ENCODE peak calls at places on chromosomes 12 and 14, in seven cellular contexts. E is heart right ventricle, T is spleen, B is GM23338, X is WTC11, N is suprapubic skin, R is endothelial cell. L is an unnamed sample.

GRCh38 chr12:14618990-14619389 is 51.3 kb upstream of the PLBD1 start:
- DNase-seq in E (no peak), T (no peak), B (peak), X (no peak), N (no peak), R (no peak), L (peak)

GRCh38 chr12:52130695-52131094 is 51.2 kb downstream of the SMIM41 start:
- DNase-seq in E (no peak), T (peak), B (peak), X (no peak), N (peak), R (no peak), L (no peak)

GRCh38 chr14:72409047-72409446 is 476.8 kb downstream of the RGS6 start:
- DNase-seq in E (no peak), T (no peak), B (no peak), X (no peak), N (no peak), R (no peak), L (no peak)

GRCh38 chr12:94644622-94645021 is 5.7 kb downstream of the TMCC3 start:
- DNase-seq in E (no peak), T (no peak), B (no peak), X (no peak), N (no peak), R (no peak), L (peak)

GRCh38 chr14:29814153-29815057 is 113.2 kb downstream of the PRKD1 start:
- DNase-seq in E (peak), T (no peak), B (no peak), X (no peak), N (no peak), R (no peak), L (peak)

GRCh38 chr14:105694961-105695360 is 168.6 kb downstream of the TMEM121 start:
- DNase-seq in E (no peak), T (no peak), B (no peak), X (no peak), N (no peak), R (no peak), L (no peak)

GRCh38 chr12:104006929-104007328 is 41.3 kb downstream of the TDG start:
- DNase-seq in E (no peak), T (no peak), B (no peak), X (no peak), N (no peak), R (no peak), L (no peak)

GRCh38 chr12:613996-614726 is 49.1 kb downstream of the NINJ2 start:
- DNase-seq in E (peak), T (no peak), B (peak), X (peak), N (no peak), R (no peak), L (no peak)

GRCh38 chr12:106648736-106649135 is 65.9 kb downstream of the RFX4 start:
- DNase-seq in E (no peak), T (no peak), B (no peak), X (no peak), N (no peak), R (no peak), L (no peak)

GRCh38 chr12:71849109-71849851 is 9.7 kb downstream of the TBC1D15 start:
- DNase-seq in E (no peak), T (no peak), B (no peak), X (no peak), N (no peak), R (no peak), L (no peak)

GRCh38 chr12:71848212-71848611 is 8.7 kb downstream of the TBC1D15 start:
- DNase-seq in E (no peak), T (no peak), B (no peak), X (no peak), N (no peak), R (no peak), L (no peak)

DNA sequence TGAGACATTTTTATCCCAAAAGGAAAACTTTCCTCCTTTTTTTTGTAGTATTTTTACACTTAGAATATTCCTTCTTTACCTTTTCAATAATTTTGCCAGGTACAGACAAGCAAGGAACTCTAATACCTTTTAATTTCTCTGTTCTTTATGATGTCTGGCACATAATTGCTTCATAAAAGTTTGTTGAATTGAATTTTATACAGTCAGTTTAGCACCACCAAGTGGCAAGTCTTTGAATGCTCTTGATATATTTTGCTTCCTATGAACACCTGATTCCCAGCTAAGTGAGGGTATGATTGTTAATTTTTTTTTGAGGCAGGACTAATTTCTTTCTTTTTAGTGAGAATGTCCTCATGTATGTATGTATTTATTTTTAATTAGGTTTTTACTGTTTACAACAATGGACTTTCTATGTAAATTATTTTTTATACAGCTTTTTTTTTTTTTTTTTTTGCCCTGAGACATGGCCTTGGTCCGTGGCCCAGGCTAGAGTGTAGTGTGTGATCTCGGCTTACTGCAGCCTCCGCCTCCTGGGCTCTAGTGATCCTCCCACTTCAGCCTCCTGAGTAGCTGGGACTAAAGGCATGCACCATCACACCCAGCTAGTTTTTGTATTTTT is 6.9 kb downstream of the TBC1D15 start:
- DNase-seq in E (no peak), T (no peak), B (peak), X (no peak), N (no peak), R (no peak), L (no peak)
- TF ChIP-seq CTCF in E (peak), T (peak), B (peak), X (peak), N (peak), R (no peak), L (peak)

DNA sequence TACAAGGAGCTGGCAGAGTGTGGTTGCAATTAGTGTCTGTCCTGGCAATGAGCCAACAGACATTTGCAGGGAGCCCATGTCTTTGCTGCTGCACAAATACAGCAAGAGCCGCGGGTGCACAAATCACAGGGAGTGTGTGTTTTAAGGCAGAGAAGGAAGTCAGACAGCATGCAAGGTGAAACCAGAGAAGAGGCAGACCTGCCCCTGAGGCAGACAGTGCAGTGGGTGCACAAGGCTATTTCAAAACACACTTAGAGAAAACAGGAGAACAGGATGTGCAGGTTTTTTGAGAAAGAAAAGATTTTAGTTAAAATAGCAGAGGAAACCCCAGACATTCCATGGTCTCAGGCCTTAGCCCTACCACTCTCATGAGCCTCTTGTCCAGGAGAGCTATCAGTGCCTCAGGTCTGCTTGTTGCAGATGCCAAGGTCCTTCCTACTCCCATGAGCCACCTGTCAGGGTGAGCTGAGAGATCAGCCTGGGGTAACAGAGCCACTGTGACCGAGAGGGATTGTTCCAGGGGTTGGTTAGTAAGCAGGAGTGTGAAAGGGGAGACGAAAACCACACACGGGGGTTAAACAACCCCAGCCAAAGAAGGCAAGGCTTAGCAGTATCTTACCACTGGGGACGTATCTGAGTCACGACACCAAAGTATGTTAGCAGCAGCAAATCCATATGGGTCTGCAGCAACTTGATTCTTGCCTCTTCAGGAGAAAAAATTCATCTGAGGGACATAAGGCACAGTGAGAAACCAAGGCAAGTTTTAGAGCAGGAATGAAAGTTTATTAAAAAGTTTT is 78.1 kb downstream of the C14orf132 start:
- DNase-seq in E (no peak), T (no peak), B (no peak), X (no peak), N (no peak), R (no peak), L (no peak)
- TF ChIP-seq CTCF in E (no peak), T (no peak), B (no peak), X (no peak), N (no peak), R (no peak), L (no peak)

DNA sequence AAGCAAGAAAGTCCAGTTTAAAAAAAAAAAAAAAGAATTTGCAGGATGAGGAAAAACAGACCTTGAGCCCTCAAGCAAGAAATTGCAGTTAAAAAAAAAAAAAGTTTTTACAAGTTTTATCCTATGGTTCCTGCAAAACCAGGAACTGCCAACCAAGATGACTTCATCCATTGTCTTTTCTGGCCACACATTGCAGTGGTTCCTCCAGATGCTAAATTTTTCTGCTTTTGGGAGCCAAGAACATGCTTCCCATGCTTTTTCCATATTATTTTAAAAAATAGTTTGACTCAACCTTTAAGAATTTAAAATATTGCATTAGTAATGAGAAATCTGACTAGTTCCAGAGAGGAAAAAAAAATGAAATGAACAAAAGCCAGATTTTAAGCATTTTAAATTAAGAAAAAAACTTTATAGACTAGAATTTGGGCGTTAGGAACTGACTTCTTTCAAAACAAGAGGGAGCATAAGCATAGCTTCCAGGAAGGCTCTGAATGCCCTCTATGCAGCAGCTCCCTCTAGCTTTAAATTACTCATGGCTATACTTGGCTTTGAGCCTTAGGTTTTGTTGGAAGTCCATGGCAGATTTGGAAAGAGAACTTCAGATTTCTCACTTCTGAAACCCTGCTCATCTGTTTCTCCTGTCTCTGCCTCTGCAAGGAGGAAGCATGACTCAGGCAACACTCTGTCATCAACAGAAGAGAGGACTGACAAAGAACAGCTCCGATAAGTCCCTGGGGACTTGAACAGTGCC is 124.5 kb downstream of the GPR65 start:
- DNase-seq in E (no peak), T (no peak), B (peak), X (no peak), N (no peak), R (no peak), L (peak)
- TF ChIP-seq CTCF in E (no peak), T (no peak), B (peak), X (no peak), N (no peak), R (no peak), L (no peak)

GRCh38 chr12:24527102-24527501 is 421.8 kb downstream of the BCAT1 start:
- DNase-seq in E (no peak), T (no peak), B (no peak), X (no peak), N (no peak), R (no peak), L (no peak)
- TF ChIP-seq CTCF in E (no peak), T (no peak), B (no peak), X (no peak), N (no peak), R (no peak), L (no peak)

GRCh38 chr12:114676142-114676741 is 7.7 kb downstream of the TBX3 start:
- DNase-seq in E (no peak), T (no peak), B (peak), X (no peak), N (no peak), R (no peak), L (no peak)
- TF ChIP-seq CTCF in E (no peak), T (no peak), B (no peak), X (no peak), N (no peak), R (no peak), L (no peak)

DNA sequence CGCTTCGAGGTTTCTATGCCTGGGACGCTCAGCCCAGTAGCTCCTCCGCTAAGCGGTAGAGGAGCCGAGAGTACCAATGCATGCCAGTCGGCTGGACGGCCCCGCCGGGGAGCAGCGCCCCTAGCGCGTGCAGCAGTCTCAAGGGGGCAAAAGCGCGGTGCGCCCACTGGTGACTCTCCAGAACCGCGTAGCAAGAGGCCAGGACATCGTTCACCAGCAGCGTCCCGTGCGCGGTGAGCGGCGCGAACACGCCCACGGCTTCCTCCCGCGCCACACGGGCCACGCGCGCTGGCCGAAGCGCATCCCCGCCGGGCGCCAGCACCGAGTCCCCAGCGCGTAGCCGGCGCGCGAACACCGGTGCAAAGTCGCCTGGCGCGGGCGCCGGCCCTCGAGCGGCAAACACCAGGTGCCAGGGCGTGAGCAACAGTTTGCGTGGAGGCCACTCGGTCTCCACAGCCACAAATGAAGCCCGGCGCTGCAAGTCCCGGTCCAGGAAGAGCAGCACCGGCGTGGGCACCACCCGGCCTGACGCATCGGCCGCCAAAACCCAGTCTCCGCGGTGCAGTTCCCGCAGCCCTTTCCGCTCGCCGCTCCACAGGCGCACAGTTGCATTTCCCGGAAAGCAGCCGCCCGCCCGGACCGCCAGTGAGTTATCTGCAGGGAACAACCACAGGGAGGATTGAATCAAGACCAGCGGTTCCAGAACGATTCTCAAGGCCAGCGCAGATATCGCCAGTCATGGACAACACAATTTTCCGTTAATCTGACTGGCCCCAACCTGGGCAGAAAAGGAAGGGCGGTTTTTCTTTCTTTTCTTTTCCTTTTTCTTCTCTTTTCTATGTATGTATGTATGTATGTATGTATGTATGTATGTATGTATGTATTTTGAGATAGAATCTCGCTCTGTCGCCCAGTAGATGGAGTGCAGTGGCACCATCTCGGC is 4.5 kb downstream of the DHH start:
- DNase-seq in E (peak), T (peak), B (peak), X (peak), N (no peak), R (peak), L (no peak)
- TF ChIP-seq CTCF in E (no peak), T (no peak), B (peak), X (no peak), N (no peak), R (no peak), L (peak)

GRCh38 chr12:48003226-48004038 is 844 bp downstream of the COL2A1 start:
- DNase-seq in E (no peak), T (no peak), B (peak), X (peak), N (no peak), R (no peak), L (no peak)
- TF ChIP-seq CTCF in E (no peak), T (no peak), B (peak), X (no peak), N (no peak), R (no peak), L (no peak)

DNA sequence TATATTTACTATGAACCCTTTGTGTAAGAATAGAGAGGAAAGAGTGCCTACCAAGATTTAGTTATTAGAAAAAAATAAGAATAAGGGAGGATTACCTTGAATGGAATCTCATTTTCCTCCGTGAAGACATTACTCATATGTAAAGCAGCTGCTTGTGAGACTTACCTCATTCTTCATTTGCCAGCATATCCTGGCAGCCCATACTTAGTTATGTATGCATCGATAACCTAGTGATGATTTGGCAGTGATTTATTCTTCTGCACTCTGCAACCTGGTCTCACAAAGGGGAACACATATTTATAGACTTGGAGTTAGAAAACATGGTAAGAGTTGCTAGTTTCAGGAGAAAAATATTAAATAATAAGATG is 56.8 kb downstream of the LRFN5 start:
- DNase-seq in E (no peak), T (no peak), B (no peak), X (no peak), N (no peak), R (no peak), L (no peak)
- TF ChIP-seq CTCF in E (no peak), T (no peak), B (no peak), X (no peak), N (no peak), R (no peak), L (no peak)

L was measured in tibial nerve.